ENCODE peak calls at places on chromosomes 16 and 17, in five cellular contexts. M is A549, R is lung, L is cardiac muscle cell, E is cardiac fibroblast. P is an unnamed sample.

GRCh38 chr17:74177018-74177450 is 26.4 kb upstream of the RPL38 start:
- DNase-seq in M (no peak), R (no peak), L (no peak), E (peak; percentile 47), P (no peak)

GRCh38 chr17:31013844-31014243 is 43.0 kb downstream of the RNF135 start:
- DNase-seq in M (no peak), R (no peak), L (no peak), E (no peak), P (no peak)

GRCh38 chr17:27323538-27324212 is 29.8 kb downstream of the WSB1 start:
- DNase-seq in M (peak; percentile 69), R (peak; percentile 84), L (no peak), E (peak; percentile 86), P (peak; percentile 87)

GRCh38 chr16:27463741-27464662 is 62.0 kb downstream of the IL21R start:
- DNase-seq in M (no peak), R (no peak), L (no peak), E (no peak), P (no peak)

GRCh38 chr16:3027983-3028715 is 4.3 kb downstream of the THOC6 start:
- DNase-seq in M (peak; percentile 89), R (peak; percentile 86), L (peak; percentile 94), E (peak; percentile 63), P (no peak)

GRCh38 chr16:58493756-58494431 is 6.0 kb upstream of the NDRG4 start:
- DNase-seq in M (no peak), R (no peak), L (no peak), E (no peak), P (no peak)

GRCh38 chr16:12160815-12161550 is 184.4 kb downstream of the SNX29 start:
- DNase-seq in M (no peak), R (no peak), L (no peak), E (no peak), P (no peak)

GRCh38 chr17:68800731-68801130 is 154.5 kb downstream of the ABCA8 start:
- DNase-seq in M (no peak), R (no peak), L (no peak), E (peak; percentile 74), P (no peak)

GRCh38 chr17:29930399-29931010 is 477 bp upstream of the SSH2 start:
- DNase-seq in M (no peak), R (no peak), L (peak; percentile 44), E (no peak), P (no peak)

GRCh38 chr17:83119987-83120864 is 40.8 kb downstream of the METRNL start:
- DNase-seq in M (peak; percentile 42), R (no peak), L (no peak), E (no peak), P (no peak)

GRCh38 chr16:70804153-70804728 is 3.3 kb upstream of the VAC14 start:
- DNase-seq in M (peak; percentile 37), R (no peak), L (no peak), E (peak; percentile 98), P (no peak)

GRCh38 chr17:46763416-46763815 is 55.1 kb downstream of the WNT3 start:
- DNase-seq in M (no peak), R (no peak), L (no peak), E (no peak), P (peak; percentile 9)

GRCh38 chr16:11636172-11636721 is 32.0 kb upstream of the SNN start:
- DNase-seq in M (no peak), R (peak; percentile 63), L (peak; percentile 44), E (no peak), P (no peak)

DNA sequence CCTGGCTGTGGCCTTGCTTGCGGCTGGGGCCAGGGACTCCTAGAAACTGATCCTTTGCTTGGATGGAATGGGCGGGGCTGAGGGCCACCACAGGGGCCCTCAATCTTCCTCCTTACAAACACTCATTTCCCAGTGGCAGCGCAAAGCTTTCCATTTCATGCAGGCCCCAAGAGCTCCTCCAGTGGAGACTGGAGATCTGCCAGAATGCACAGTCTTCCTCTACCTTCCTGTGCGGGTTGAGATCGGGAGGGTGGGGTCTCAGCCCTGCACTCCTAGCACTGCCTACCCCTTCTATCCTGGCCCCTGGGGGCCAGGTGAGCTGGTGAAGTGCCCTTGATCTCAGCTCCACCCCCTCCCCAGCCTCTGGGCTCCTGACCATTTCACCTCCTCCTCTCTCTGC is 1.7 kb downstream of the NRN1L start:
- DNase-seq in M (no peak), R (peak; percentile 59), L (no peak), E (no peak), P (no peak)
- TF ChIP-seq CTCF in M (no peak), R (no peak), L (no peak), E (no peak), P (no peak)

DNA sequence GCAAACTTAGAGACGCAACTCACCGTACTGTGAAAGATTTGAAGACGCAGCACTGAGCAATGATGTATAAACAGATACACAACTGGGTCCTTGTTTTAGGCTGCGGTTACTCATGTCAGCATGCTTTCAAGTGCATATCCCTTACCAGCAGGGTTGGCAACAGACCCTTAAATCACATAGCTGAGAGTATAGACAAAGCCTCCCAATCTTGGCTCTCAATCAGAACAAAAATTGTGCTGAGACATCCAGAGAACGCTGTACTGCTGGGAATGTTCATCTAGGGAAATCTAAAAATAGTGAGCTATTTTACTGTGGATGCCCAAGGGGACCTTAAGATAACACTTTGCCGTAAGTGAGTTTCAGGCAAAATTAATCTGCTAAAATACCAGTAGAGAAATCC is 84.4 kb upstream of the NUDT7 start:
- DNase-seq in M (no peak), R (no peak), L (peak; percentile 42), E (peak; percentile 57), P (no peak)
- H3K4me3 ChIP-seq in M (no peak overlapping the region), R (no peak overlapping the region), L (no peak overlapping the region), E (no peak overlapping the region), P (no peak overlapping the region)

DNA sequence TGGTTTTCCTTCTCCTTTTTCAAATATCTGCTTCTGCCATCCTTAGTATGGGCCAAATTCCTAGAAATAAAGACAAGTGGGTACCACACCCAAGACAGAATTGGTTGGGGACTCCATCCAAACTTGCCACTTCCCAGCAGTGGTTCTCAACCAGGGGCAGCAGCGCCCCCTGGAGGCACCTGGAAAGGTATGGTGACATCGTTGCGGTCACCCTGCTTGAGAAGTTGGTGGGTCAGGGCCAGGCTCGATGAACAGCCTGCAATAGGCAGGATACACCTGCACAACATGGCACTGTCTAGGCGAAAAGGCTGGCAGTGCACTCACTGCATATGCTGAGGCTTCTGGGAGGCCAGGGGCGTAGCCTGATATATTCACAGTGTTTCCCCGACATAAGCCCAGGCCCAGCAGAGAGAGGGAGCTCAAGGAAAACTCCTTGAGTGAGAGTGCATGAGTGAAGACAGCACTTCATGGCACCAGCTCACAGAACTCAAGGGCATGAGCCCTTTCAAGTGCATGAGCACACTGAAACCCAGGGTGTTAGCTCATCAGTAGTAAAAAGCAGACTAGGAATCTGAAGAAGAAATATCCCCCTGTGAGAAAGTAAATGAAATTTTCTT is 57.7 kb downstream of the CMC2 start:
- DNase-seq in M (peak; percentile 17), R (no peak), L (peak; percentile 54), E (peak; percentile 83), P (no peak)
- TF ChIP-seq CTCF in M (no peak), R (no peak), L (peak; percentile 77), E (peak; percentile 82), P (peak; percentile 73)

DNA sequence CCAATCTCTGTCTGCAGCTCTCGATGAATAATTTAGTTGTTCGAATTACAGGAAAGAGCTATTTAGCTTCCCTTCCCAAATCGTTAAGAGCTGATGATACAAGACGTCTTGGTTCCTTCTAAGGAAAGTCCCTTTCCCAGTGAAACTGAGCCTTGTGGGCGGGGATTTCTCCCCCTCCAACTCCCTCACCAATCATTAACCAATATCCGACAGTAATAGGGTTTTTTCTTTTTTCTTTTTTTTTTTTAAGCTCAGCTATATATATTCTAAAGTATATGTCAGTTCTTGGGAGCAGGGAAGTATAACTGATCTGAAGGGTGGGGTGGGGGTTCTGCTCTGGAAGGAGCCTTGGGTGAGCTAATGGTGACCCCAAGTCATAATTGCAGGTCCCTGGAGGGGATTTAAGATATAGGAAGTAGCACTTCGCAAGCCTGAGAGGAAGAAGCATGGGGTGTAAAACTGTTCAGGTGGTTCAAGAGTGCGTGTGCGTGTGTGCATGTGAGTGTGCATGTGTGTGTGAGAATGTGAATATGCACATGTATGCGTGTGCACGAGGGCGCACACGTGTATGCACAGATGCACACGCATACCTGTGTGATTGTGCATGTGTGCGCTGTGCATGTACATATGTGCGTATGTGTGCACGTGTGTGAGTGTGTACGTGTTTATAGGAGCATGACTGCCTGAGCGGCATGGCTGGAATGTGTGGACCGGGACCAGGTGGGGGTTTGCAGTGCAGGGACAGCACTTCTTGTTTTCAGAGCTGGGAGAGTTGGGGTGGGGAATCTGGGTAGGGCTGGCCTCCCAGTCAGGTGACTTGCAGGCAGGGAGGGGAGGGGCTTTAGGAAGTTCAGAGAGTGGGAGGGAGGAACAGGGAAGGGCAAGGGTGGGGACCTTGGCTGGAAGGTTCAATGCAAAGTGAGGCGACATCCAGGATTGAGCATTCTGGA is 42.7 kb downstream of the SOCS3 start:
- DNase-seq in M (peak; percentile 84), R (peak; percentile 82), L (peak; percentile 42), E (no peak), P (no peak)
- H3K4me3 ChIP-seq in M (peak overlapping the region; percentile 29), R (no peak overlapping the region), L (no peak overlapping the region), E (no peak overlapping the region), P (no peak overlapping the region)

GRCh38 chr17:58158181-58158580 is 8.6 kb upstream of the OR4D2 start:
- DNase-seq in M (no peak), R (no peak), L (no peak), E (no peak), P (no peak)

GRCh38 chr17:58153046-58153445 is 4.9 kb downstream of the OR4D1 start:
- DNase-seq in M (no peak), R (no peak), L (no peak), E (no peak), P (no peak)

GRCh38 chr17:58161566-58161965 is 5.2 kb upstream of the OR4D2 start:
- DNase-seq in M (no peak), R (no peak), L (no peak), E (no peak), P (no peak)

GRCh38 chr17:58156839-58157803 is 8.9 kb downstream of the OR4D1 start:
- DNase-seq in M (peak; percentile 50), R (no peak), L (peak; percentile 65), E (peak; percentile 2), P (no peak)
- TF ChIP-seq CTCF in M (no peak), R (no peak), L (no peak), E (no peak), P (no peak)

DNA sequence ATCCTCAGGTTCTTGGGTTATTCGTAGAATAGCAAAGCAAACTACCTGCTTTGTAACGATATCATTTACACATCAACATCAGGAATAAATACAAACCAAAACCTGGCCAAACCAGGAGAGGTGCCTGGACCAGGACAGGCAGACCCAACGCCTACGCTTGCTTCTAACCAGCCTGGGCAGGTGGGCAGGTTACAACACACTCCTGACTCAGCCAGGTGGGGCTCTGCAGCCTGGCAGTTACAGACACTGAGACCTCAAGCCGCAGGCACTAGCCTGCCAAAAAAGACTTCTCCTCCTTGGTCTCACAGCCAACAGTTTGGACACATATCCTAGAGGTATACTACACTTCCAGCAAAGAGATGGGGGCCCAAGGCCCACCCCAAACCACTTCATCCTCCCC is 14.0 kb downstream of the ANKRD11 start:
- DNase-seq in M (no peak), R (no peak), L (no peak), E (no peak), P (no peak)
- H3K4me3 ChIP-seq in M (no peak overlapping the region), R (no peak overlapping the region), L (no peak overlapping the region), E (no peak overlapping the region), P (no peak overlapping the region)

P was measured in right atrium auricular region.